ENCODE peak calls at places on chromosome 10, in four cellular contexts. T is cardiac muscle cell, Q is PC-3, B is heart left ventricle. U is an unnamed sample. For H3K4me1, the result is how much of the 10 kb centered on the place peaks cover.

GRCh38 chr10:44894691-44895090 is 16.4 kb upstream of the TMEM72 start:
- DNase-seq in T (no peak), Q (no peak), B (no peak), U (no peak)

GRCh38 chr10:35979116-35979515 is 337.0 kb upstream of the FZD8 start:
- DNase-seq in T (no peak), Q (no peak), B (no peak), U (no peak)

GRCh38 chr10:91493313-91493712 is 83.2 kb downstream of the HECTD2 start:
- DNase-seq in T (peak), Q (peak), B (no peak), U (no peak)

GRCh38 chr10:103870503-103870902 is 15.1 kb upstream of the SH3PXD2A start:
- DNase-seq in T (no peak), Q (peak), B (no peak), U (no peak)

GRCh38 chr10:110163192-110163773 is 44.1 kb upstream of the MXI1 start:
- DNase-seq in T (no peak), Q (no peak), B (no peak), U (no peak)

GRCh38 chr10:10475812-10476211 is 541.9 kb upstream of the CELF2 start:
- DNase-seq in T (no peak), Q (no peak), B (no peak), U (no peak)

GRCh38 chr10:132862485-132863420 is 76.8 kb upstream of the NKX6-2 start:
- DNase-seq in T (no peak), Q (no peak), B (no peak), U (peak)

GRCh38 chr10:57142925-57143576 is 782.0 kb upstream of the ZWINT start:
- DNase-seq in T (peak), Q (no peak), B (no peak), U (no peak)

GRCh38 chr10:110556993-110557601 is 10.4 kb upstream of the SMC3 start:
- DNase-seq in T (peak), Q (peak), B (no peak), U (peak)

GRCh38 chr10:72800000-72800740 is 93.4 kb upstream of the OIT3 start:
- DNase-seq in T (no peak), Q (peak), B (no peak), U (no peak)

GRCh38 chr10:118980870-118981269 is 48.6 kb upstream of the NANOS1 start:
- DNase-seq in T (no peak), Q (no peak), B (no peak), U (no peak)

GRCh38 chr10:117503170-117503885 is 39.2 kb upstream of the EMX2 start:
- DNase-seq in T (no peak), Q (no peak), B (no peak), U (no peak)

GRCh38 chr10:48495282-48496045 is 109.4 kb downstream of the ARHGAP22 start:
- DNase-seq in T (no peak), Q (no peak), B (no peak), U (no peak)

GRCh38 chr10:50395279-50395678 is 144.0 kb upstream of the ASAH2 start:
- DNase-seq in T (no peak), Q (peak), B (no peak), U (peak)

GRCh38 chr10:70890917-70891431 is 2.6 kb upstream of the PCBD1 start:
- DNase-seq in T (peak), Q (no peak), B (peak), U (peak)
- H3K4me1 ChIP-seq in T (under half), Q (under half), B (under half), U (under half)

GRCh38 chr10:97539523-97540200 is 32.9 kb upstream of the ANKRD2 start:
- DNase-seq in T (no peak), Q (peak), B (peak), U (no peak)
- TF ChIP-seq CTCF in T (peak), Q (peak), B (peak), U (no peak)

DNA sequence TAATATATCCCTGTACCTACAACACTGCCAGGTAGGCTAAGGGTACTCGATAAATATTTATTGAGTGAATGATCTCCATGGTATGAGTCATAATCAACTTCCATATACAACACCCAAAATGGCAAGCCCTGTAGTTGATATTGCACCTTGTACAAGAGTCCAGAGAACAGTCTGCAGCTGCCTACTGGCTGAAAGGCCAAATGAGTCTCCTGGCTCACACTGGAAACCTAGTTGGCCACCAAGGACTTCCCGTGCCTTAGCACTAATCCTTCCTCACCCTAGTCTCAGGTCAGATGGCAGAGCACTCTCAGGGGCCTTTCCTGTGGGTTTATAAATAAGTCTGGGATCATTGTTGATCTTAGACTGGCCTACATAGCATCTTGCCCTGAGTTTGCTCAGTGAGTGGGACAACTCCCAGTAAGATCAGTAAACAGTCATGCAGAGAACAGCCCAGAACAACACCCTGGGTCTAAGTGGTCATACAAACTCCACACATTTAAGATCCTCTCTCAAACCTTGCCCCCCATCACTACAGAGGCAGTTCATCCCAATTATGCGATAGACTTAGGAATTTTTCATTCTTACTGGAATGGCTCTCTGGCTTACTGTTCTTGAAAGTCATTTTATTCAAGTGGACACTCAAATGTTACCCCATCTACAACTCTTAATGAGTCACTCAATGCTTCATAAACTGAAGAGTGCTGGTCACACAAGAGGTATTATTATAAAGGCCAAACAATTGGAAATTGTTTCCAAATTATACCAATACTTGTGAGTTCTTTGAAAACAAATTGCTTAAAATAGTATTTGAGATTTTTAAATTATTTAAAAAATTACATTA is 14.7 kb upstream of the SLC16A9 start:
- DNase-seq in T (no peak), Q (peak), B (no peak), U (no peak)
- H3K27ac ChIP-seq in T (no peak), Q (peak), B (no peak), U (no peak)

GRCh38 chr10:93435061-93435491 is 47.1 kb downstream of the MYOF start:
- DNase-seq in T (no peak), Q (no peak), B (no peak), U (no peak)
- H3K4me1 ChIP-seq in T (under half), Q (under half), B (under half), U (under half)

GRCh38 chr10:70097459-70097858 is 35.2 kb downstream of the AIFM2 start:
- DNase-seq in T (no peak), Q (no peak), B (no peak), U (no peak)

GRCh38 chr10:70094287-70094686 is 38.3 kb downstream of the AIFM2 start:
- DNase-seq in T (no peak), Q (no peak), B (no peak), U (no peak)

GRCh38 chr10:70096016-70096704 is 36.5 kb downstream of the AIFM2 start:
- DNase-seq in T (no peak), Q (no peak), B (no peak), U (no peak)

GRCh38 chr10:70098271-70098670 is 34.4 kb downstream of the AIFM2 start:
- DNase-seq in T (no peak), Q (no peak), B (no peak), U (no peak)

DNA sequence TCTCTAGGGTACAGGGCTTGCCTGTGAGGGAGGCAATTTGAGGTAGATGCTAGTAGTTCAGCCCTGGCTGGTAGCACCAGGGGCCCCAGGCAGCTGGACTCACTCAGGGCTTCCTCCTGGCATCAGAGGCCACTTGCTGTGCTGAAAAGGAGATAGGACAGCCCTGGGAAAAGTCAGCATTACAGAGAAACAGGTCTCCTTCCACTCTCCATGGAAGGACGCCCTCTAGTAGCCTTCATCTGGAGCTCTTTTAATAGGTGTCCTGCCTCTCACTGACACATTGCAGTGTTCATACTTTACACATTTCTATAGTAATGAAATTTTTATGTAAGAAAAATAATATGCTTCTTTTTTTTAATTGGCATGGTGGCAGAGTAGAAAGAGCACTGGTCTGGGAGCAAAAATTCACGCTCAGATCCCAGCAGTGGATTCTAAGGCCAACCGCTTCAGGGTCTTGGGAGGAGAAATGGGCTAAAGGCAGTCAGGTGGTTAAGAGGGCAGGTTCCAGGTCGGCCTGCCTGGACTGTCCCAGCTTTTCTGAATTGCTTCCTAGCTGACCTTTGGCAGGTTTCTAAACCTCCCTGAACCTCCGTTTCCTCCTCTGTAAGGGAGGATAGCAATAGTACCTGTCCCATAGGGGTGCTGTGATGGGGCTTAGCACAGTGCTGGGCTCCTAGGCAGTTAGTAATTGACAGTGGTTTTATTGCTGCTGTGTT is 35.8 kb downstream of the AIFM2 start:
- DNase-seq in T (peak), Q (no peak), B (no peak), U (no peak)
- TF ChIP-seq CTCF in T (no peak), Q (no peak), B (no peak), U (no peak)

GRCh38 chr10:32950457-32951109 is 7.4 kb downstream of the ITGB1 start:
- DNase-seq in T (no peak), Q (peak), B (no peak), U (no peak)

GRCh38 chr10:32952094-32952493 is 5.9 kb downstream of the ITGB1 start:
- DNase-seq in T (no peak), Q (no peak), B (no peak), U (no peak)

GRCh38 chr10:32952541-32953276 is 5.3 kb downstream of the ITGB1 start:
- DNase-seq in T (no peak), Q (no peak), B (no peak), U (no peak)

GRCh38 chr10:32949221-32949678 is 8.8 kb downstream of the ITGB1 start:
- DNase-seq in T (no peak), Q (no peak), B (no peak), U (no peak)

DNA sequence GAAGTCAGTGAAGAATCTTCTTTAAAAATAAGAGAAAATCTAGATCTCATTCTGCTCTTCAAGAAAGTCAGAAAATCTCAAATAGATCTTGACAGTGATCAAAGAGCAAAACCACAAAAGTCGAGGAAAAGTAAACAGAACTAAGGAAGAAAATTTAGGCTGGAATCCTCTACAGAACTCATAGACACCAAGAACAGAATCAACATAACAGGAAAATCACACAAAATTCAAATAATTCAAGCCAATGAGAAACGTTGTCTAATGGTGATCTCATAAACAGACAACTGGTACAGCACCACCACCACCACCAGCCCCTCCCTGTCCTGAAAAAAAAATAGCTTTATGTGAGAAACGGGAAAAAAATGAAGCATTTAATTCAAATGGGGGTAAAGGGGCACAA is 6.9 kb downstream of the ITGB1 start:
- DNase-seq in T (no peak), Q (no peak), B (no peak), U (no peak)
- H3K27ac ChIP-seq in T (peak), Q (peak), B (no peak), U (no peak)

DNA sequence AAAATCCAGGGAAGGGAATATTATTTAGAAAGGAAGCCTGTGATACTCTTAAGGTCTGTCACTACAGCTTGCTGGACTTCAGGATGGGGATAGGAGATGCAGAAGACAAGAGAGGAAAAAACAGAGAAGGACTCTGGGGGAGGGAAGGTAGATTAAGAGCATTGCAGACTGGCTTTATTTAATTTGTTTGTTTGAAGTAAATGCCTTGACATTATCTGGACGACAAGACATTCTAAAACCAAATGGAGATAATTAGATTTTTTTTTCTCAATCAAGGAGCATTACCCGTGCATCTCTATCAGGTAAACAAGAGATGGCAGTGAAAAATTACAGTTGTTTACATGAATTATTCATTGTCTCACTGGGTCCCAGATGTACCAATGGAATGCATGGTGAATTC is 24.3 kb downstream of the ACTA2 start:
- DNase-seq in T (no peak), Q (no peak), B (no peak), U (no peak)
- H3K4me1 ChIP-seq in T (under half), Q (under half), B (under half), U (under half)

GRCh38 chr10:127174866-127175265 is 21.5 kb downstream of the INSYN2A start:
- DNase-seq in T (no peak), Q (no peak), B (no peak), U (no peak)
- TF ChIP-seq CTCF in T (no peak), Q (no peak), B (no peak), U (no peak)

GRCh38 chr10:11757452-11757819 is 15.3 kb downstream of the ECHDC3 start:
- DNase-seq in T (peak), Q (peak), B (peak), U (no peak)
- H3K27ac ChIP-seq in T (peak), Q (no peak), B (peak), U (peak)